ENCODE peak calls at places on chromosomes 6 and 20, in seven cellular contexts. K, U, Q, R, I, A and T are unnamed samples.
A peak's percentile ranks its signal among the peaks of the same experiment; 100 is the strongest.

GRCh38 chr6:154099211-154099610 is 60.2 kb downstream of the OPRM1 start:
- DNase-seq in Q (no peak), A (no peak), I (no peak), U (no peak), R (no peak), K (no peak), T (no peak)

GRCh38 chr6:29791162-29791561 is 36.5 kb upstream of the HLA-G start:
- DNase-seq in U (no peak), K (no peak), Q (no peak), R (no peak), A (no peak), I (no peak), T (no peak)

GRCh38 chr6:143536461-143536865 is 24.9 kb upstream of the FUCA2 start:
- DNase-seq in K (peak; percentile 51), R (peak; percentile 74), U (peak; percentile 37), A (no peak), Q (peak; percentile 19), I (no peak), T (no peak)

GRCh38 chr20:36644032-36644712 is 1.8 kb downstream of the SLA2 start:
- DNase-seq in A (no peak), R (no peak), U (peak; percentile 54), I (no peak), K (no peak), Q (no peak), T (no peak)

GRCh38 chr6:111710911-111711310 is 105.2 kb upstream of the TRAF3IP2 start:
- DNase-seq in Q (no peak), R (no peak), I (no peak), U (no peak), K (no peak), A (no peak), T (no peak)

GRCh38 chr6:1054653-1055014 is 257.3 kb upstream of the FOXQ1 start:
- DNase-seq in A (no peak), R (no peak), Q (no peak), K (no peak), I (no peak), U (no peak), T (no peak)

GRCh38 chr20:50014570-50015562 is 32.1 kb downstream of the SNAI1 start:
- DNase-seq in R (no peak), A (no peak), Q (no peak), I (no peak), K (no peak), U (no peak), T (no peak)

GRCh38 chr20:21202284-21202683 is 76.4 kb downstream of the KIZ start:
- DNase-seq in R (no peak), A (no peak), K (no peak), Q (peak; percentile 87), I (peak; percentile 50), U (no peak), T (no peak)

GRCh38 chr6:88650029-88650619 is 313.3 kb downstream of the RNGTT start:
- DNase-seq in Q (no peak), K (no peak), I (no peak), U (no peak), R (no peak), A (peak; percentile 59), T (no peak)

GRCh38 chr20:22723659-22724058 is 139.3 kb upstream of the FOXA2 start:
- DNase-seq in R (no peak), K (no peak), I (no peak), U (no peak), A (peak; percentile 24), Q (peak; percentile 22), T (no peak)

GRCh38 chr6:41272591-41273175 is 13.8 kb downstream of the TREM1 start:
- DNase-seq in K (no peak), U (no peak), I (no peak), R (no peak), Q (no peak), A (no peak), T (no peak)

GRCh38 chr20:60210779-60211617 is 252.8 kb downstream of the CDH26 start:
- DNase-seq in A (no peak), K (peak; percentile 63), I (peak; percentile 23), U (peak; percentile 51), Q (peak; percentile 38), R (peak; percentile 61), T (peak; percentile 82)

GRCh38 chr6:72665599-72665998 is 43.7 kb downstream of the KCNQ5 start:
- DNase-seq in R (no peak), I (no peak), A (no peak), Q (no peak), U (no peak), K (no peak), T (no peak)